ENCODE peak calls at places on chromosomes 1 and 21, in seven cellular contexts. H is mesendoderm, U is H9, A is IMR-90, Z is trophoblast cell, E is H1, T is mesenchymal stem cell. D is an unnamed sample.

GRCh38 chr1:27561126-27561899 is 42.6 kb downstream of the AHDC1 start:
- DNase-seq in A (no peak), E (no peak), Z (no peak), H (no peak), T (peak), U (no peak), D (no peak)

GRCh38 chr21:31305888-31306287 is 38.2 kb downstream of the TIAM1 start:
- DNase-seq in U (no peak), A (no peak), Z (no peak), E (no peak), H (no peak), T (no peak), D (no peak)

GRCh38 chr1:77182083-77182482 is 37.1 kb downstream of the PIGK start:
- DNase-seq in E (no peak), Z (no peak), A (no peak), T (no peak), H (no peak), U (no peak), D (no peak)

GRCh38 chr1:110492573-110492972 is 26.4 kb downstream of the KCNA10 start:
- DNase-seq in T (no peak), U (no peak), E (no peak), A (no peak), Z (no peak), H (no peak), D (no peak)

GRCh38 chr1:8404450-8405370 is 86.8 kb downstream of the SLC45A1 start:
- DNase-seq in T (no peak), H (no peak), U (no peak), E (no peak), A (no peak), Z (no peak), D (no peak)

GRCh38 chr1:153791856-153792253 is 16.6 kb downstream of the SLC27A3 start:
- DNase-seq in Z (peak), U (peak), T (peak), A (peak), E (no peak), H (no peak), D (no peak)

GRCh38 chr1:45522324-45523104 is 830 bp upstream of the PRDX1 start:
- DNase-seq in A (peak), U (peak), T (no peak), E (no peak), H (peak), Z (peak), D (no peak)

GRCh38 chr1:1122078-1122811 is 6.4 kb upstream of the C1orf159 start:
- DNase-seq in U (peak), Z (peak), A (peak), E (peak), T (peak), H (peak), D (peak)

GRCh38 chr1:216742625-216743024 is 19.4 kb upstream of the ESRRG start:
- DNase-seq in U (no peak), A (peak), E (no peak), Z (no peak), T (peak), H (no peak), D (no peak)

GRCh38 chr21:17387030-17387617 is 125.7 kb upstream of the CXADR start:
- DNase-seq in U (no peak), T (peak), Z (peak), E (no peak), A (peak), H (peak), D (peak)

GRCh38 chr1:110171134-110171733 is 20.9 kb downstream of the SLC6A17 start:
- DNase-seq in U (no peak), H (no peak), A (no peak), Z (no peak), T (no peak), E (no peak), D (no peak)

GRCh38 chr1:55334140-55334539 is 119.0 kb upstream of the USP24 start:
- DNase-seq in H (no peak), E (no peak), T (no peak), A (no peak), Z (no peak), U (no peak), D (no peak)

GRCh38 chr1:247517795-247518612 is 18.2 kb downstream of the OR2C3 start:
- DNase-seq in Z (no peak), E (no peak), T (no peak), U (peak), A (no peak), H (no peak), D (no peak)

GRCh38 chr1:155052412-155053400 is 1.6 kb downstream of the ADAM15 start:
- DNase-seq in Z (no peak), H (no peak), A (no peak), U (no peak), E (no peak), T (no peak), D (no peak)

GRCh38 chr1:186008920-186009737 is 274.9 kb downstream of the HMCN1 start:
- DNase-seq in Z (no peak), T (no peak), E (no peak), A (peak), H (no peak), U (no peak), D (no peak)

GRCh38 chr21:33943293-33943692 is 27.7 kb upstream of the ATP5PO start:
- DNase-seq in A (no peak), H (no peak), E (no peak), U (no peak), Z (no peak), T (no peak), D (no peak)

GRCh38 chr1:183454377-183454776 is 17.9 kb upstream of the SMG7 start:
- DNase-seq in Z (peak), U (no peak), A (no peak), T (no peak), H (peak), E (no peak), D (no peak)

GRCh38 chr1:32454726-32455125 is 10.1 kb upstream of the ZBTB8B start:
- DNase-seq in A (no peak), U (no peak), T (no peak), E (no peak), H (peak), Z (no peak), D (no peak)

GRCh38 chr1:39737546-39738169 is 1.0 kb upstream of the PPIE start:
- DNase-seq in A (peak), Z (no peak), T (peak), E (no peak), U (no peak), H (no peak), D (no peak)

DNA sequence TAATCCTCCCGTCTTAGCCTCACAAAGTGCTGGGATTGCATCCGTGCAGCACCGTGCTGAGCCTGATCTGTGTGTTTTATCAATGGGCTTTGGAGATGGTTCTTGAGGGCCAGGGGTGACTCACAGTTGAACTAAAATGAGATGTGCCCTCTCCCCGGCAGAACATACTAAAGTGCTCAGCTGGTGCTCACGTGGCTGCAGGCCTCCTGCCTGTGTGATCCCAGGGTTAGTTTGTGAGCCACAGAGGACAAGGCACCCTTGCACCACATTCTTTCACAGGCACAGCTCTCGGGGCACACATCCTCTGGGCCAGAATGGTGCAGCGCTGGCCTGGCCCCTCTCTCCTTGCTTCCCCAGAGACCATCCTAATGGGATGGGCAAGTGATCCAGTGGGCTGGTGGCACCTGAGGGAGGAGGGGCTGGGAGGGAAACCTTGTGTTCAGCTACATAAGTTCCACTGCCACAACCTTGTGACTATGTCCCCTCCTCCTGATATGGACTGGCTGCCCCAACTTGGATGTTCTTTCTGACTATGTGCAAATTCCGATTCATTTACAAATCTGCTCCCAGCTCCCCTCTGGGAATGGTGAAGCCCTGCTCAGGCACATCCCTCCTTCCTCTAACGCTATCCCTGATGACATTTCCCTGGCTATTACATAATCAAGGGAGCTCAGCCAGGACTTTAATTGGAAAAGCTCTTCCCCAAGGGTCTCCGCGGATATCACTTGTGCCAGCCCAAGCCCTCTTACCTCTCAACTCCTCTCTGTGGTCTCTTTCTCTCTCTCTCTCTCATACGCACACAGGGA is 197.1 kb upstream of the EDN2 start:
- DNase-seq in A (peak), T (peak), U (no peak), E (no peak), Z (no peak), H (no peak), D (no peak)
- H2BK120ac ChIP-seq in A (peak), T (no peak), U (no peak), E (no peak), Z (no peak), H (no peak), D (no peak)

GRCh38 chr1:21891081-21891480 is 46.0 kb downstream of the HSPG2 start:
- DNase-seq in E (no peak), Z (no peak), U (no peak), T (no peak), A (no peak), H (no peak), D (no peak)
- H3K4ac ChIP-seq in E (no peak), Z (no peak), U (no peak), T (no peak), A (no peak), H (no peak), D (no peak)

GRCh38 chr1:3390291-3390690 is 64.2 kb upstream of the ARHGEF16 start:
- DNase-seq in H (no peak), T (no peak), U (no peak), A (no peak), E (no peak), Z (no peak), D (no peak)
- H3K23ac ChIP-seq in H (no peak), T (no peak), U (no peak), A (no peak), E (no peak), Z (no peak), D (no peak)

GRCh38 chr1:107251839-107252238 is 111.0 kb downstream of the NTNG1 start:
- DNase-seq in E (no peak), U (no peak), Z (no peak), A (no peak), T (no peak), H (no peak), D (no peak)

GRCh38 chr1:107254306-107254705 is 113.5 kb downstream of the NTNG1 start:
- DNase-seq in U (peak), H (peak), T (no peak), E (no peak), A (no peak), Z (no peak), D (no peak)

GRCh38 chr1:107251083-107251482 is 110.2 kb downstream of the NTNG1 start:
- DNase-seq in T (no peak), H (no peak), A (no peak), Z (no peak), U (no peak), E (no peak), D (no peak)

GRCh38 chr1:107250169-107250568 is 109.3 kb downstream of the NTNG1 start:
- DNase-seq in E (no peak), U (no peak), A (no peak), H (peak), Z (no peak), T (no peak), D (no peak)

GRCh38 chr1:107252271-107252670 is 111.4 kb downstream of the NTNG1 start:
- DNase-seq in U (no peak), T (no peak), E (no peak), Z (no peak), A (no peak), H (no peak), D (no peak)
- H2BK120ac ChIP-seq in U (no peak), T (no peak), E (no peak), Z (no peak), A (no peak), H (no peak), D (no peak)

D was measured in neuronal stem cell.